ENCODE peak calls at places on chromosomes 2 and 18, in four cellular contexts. J, O, T and B are unnamed samples.

GRCh38 chr2:183678908-183679307 is 554.7 kb downstream of the NUP35 start:
- DNase-seq in T (no peak), J (no peak), O (no peak), B (no peak)

GRCh38 chr18:8658858-8659485 is 46.4 kb upstream of the MTCL1 start:
- DNase-seq in J (no peak), O (no peak), T (no peak), B (no peak)

GRCh38 chr18:3857544-3857943 is 407.6 kb downstream of the TGIF1 start:
- DNase-seq in O (no peak), T (no peak), J (no peak), B (no peak)

GRCh38 chr18:48164096-48164475 is 233.6 kb upstream of the SMAD2 start:
- DNase-seq in J (no peak), O (no peak), T (no peak), B (no peak)

GRCh38 chr18:1075310-1075709 is 170.6 kb downstream of the ADCYAP1 start:
- DNase-seq in T (no peak), O (no peak), J (no peak), B (no peak)

GRCh38 chr2:196249860-196250259 is 78.5 kb upstream of the STK17B start:
- DNase-seq in J (no peak), T (no peak), O (no peak), B (no peak)

GRCh38 chr2:10934979-10935350 is 23.2 kb downstream of the KCNF1 start:
- DNase-seq in O (no peak), T (no peak), J (no peak), B (no peak)

GRCh38 chr2:181234429-181235410 is 222.5 kb upstream of the ITGA4 start:
- DNase-seq in O (no peak), J (no peak), T (no peak), B (no peak)

GRCh38 chr2:159571540-159572260 is 44.6 kb downstream of the BAZ2B start:
- DNase-seq in O (no peak), J (no peak), T (no peak), B (no peak)

GRCh38 chr2:196702641-196703040 is 63.1 kb downstream of the CCDC150 start:
- DNase-seq in T (no peak), O (no peak), J (no peak), B (no peak)

DNA sequence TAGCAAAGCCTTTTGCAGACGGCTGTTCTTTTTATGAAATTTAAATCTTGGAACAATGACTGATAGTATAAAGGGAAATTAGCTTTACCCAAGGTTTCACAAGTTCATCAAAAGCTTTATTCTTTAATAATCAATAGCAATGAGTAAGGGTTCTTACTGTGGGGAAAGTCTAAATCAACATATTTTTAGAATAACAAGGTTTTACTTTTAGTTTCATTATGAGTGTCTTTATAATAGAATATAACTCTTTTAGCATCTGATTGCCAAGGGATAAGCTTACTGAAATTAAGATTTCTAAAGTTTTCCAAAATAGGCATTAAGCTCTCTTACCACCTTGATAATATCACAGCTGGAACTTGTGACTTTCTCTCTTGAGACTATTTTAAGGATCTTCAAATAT is 1489.7 kb downstream of the LRP1B start:
- DNase-seq in O (no peak), J (no peak), T (no peak), B (no peak)
- H3K4me3 ChIP-seq in O (no peak), J (no peak), T (no peak), B (no peak)

GRCh38 chr2:226797289-226797988 is 2.2 kb downstream of the IRS1 start:
- DNase-seq in O (no peak), T (no peak), J (no peak), B (no peak)
- H3K27ac ChIP-seq in O (no peak), T (no peak), J (peak), B (peak)

DNA sequence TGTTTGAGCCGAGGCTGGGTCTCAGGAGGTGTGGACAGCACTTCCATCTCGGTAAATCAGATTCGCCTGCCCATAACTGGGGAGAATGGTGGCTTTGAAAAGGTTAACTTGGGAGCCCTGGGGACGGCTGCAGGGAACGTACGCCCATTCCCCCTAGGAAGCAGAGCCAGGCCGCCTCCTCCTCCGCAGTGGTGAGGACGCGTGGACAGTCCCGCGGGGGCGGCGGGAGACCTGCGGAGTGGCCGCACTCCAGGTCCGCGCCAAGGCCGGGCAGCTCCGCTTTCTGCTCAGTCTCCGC is 845 bp upstream of the MYCN start:
- DNase-seq in T (peak), J (peak), O (no peak), B (no peak)
- TF ChIP-seq TCF7L2 in T (no peak), J (no peak), O (no peak), B (no peak)

DNA sequence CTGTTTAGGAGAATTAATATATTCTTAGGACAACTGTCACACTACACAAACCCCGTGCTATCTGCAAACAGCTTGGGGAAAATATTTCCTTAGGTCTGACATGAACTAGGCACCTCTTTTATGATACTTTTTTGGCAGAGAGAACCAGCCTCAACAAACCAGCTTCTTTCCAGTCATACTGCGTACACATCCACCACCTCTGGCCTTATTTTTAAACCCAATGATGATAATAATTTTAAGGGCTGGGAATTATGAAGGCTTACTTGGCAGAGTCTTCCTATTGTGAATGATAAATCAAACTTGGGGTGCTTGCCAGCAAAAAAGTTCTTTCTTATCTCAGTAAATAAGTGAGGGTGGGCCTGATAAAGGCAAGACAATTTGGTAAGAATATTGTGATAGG is 1230.2 kb upstream of the ZEB2 start:
- DNase-seq in J (no peak), T (no peak), O (no peak), B (no peak)
- H3K4me3 ChIP-seq in J (no peak), T (no peak), O (no peak), B (no peak)

GRCh38 chr2:33317369-33318015 is 159.0 kb upstream of the RASGRP3 start:
- DNase-seq in T (no peak), J (no peak), O (no peak), B (no peak)
- H3K27ac ChIP-seq in T (no peak), J (no peak), O (no peak), B (no peak)

GRCh38 chr18:10228380-10228779 is 226.1 kb upstream of the APCDD1 start:
- DNase-seq in O (no peak), T (no peak), J (no peak), B (no peak)

GRCh38 chr18:10233082-10233875 is 221.2 kb upstream of the APCDD1 start:
- DNase-seq in O (no peak), T (no peak), J (no peak), B (no peak)

GRCh38 chr18:10232062-10232461 is 222.4 kb upstream of the APCDD1 start:
- DNase-seq in O (no peak), T (no peak), J (no peak), B (no peak)

GRCh38 chr18:10230072-10230471 is 224.4 kb upstream of the APCDD1 start:
- DNase-seq in O (peak), J (peak), T (peak), B (no peak)

GRCh38 chr18:10231220-10231619 is 223.2 kb upstream of the APCDD1 start:
- DNase-seq in O (no peak), J (no peak), T (no peak), B (no peak)
- TF ChIP-seq TCF7L2 in O (no peak), J (no peak), T (no peak), B (no peak)

DNA sequence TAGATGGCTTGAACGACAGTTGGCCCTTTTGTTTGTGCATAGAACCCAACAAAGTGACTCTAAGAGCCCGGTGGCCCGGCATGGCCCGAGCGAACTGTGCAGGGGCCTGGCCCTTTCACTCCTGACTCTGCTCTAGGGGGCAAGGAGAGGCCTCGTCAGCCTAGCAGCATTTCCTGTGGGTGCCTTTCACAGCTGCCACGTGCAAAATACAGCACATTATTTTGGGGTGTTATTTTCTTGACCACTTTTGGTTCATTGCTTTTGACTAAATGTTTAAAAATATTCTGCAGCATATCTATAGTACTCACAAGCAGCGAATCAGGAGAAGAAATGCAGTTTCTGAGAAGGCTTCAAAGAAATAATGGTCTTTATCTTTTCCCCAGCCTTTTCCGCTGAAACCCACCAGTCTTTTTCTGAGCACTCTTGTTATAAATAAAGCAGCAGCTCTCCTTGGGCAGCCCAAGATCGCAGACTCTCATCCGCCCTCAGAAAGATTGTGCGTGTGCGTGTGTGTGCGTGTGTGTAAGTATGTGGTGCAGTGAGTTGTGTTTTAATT is 31.3 kb downstream of the DGKD start:
- DNase-seq in T (no peak), J (no peak), O (no peak), B (no peak)
- H3K4me3 ChIP-seq in T (no peak), J (no peak), O (no peak), B (no peak)

GRCh38 chr2:66535574-66536289 is 100.8 kb downstream of the MEIS1 start:
- DNase-seq in J (no peak), O (no peak), T (no peak), B (no peak)
- H3K27ac ChIP-seq in J (no peak), O (no peak), T (no peak), B (no peak)